ENCODE peak calls at places on chromosomes 3 and 15, in seven cellular contexts. M is heart left ventricle, O is ovary, I is brain microvascular endothelial cell, A is left ventricle myocardium inferior, V is astrocyte, G is aorta. E is an unnamed sample. For H3K36me3, the result is how much of the 10 kb centered on the place peaks cover.

GRCh38 chr3:30934208-30934550 is 39.7 kb upstream of the GADL1 start:
- DNase-seq in M (no peak), O (no peak), I (peak), A (no peak), V (peak), G (no peak), E (no peak)

GRCh38 chr15:85422607-85423006 is 42.2 kb downstream of the AKAP13 start:
- DNase-seq in M (no peak), O (no peak), I (no peak), A (no peak), V (no peak), G (no peak), E (no peak)

GRCh38 chr3:38438421-38438820 is 15.3 kb upstream of the ACVR2B start:
- DNase-seq in M (no peak), O (no peak), I (peak), A (no peak), V (peak), G (no peak), E (no peak)

GRCh38 chr3:156614642-156615511 is 59.5 kb upstream of the TIPARP start:
- DNase-seq in M (no peak), O (no peak), I (no peak), A (no peak), V (peak), G (no peak), E (no peak)

GRCh38 chr3:149547954-149548728 is 73.6 kb downstream of the TM4SF4 start:
- DNase-seq in M (peak), O (peak), I (peak), A (no peak), V (peak), G (peak), E (peak)

GRCh38 chr3:179958759-179959158 is 78.0 kb downstream of the PEX5L start:
- DNase-seq in M (no peak), O (no peak), I (no peak), A (no peak), V (no peak), G (no peak), E (no peak)

GRCh38 chr15:77123854-77124253 is 52.9 kb upstream of the TSPAN3 start:
- DNase-seq in M (no peak), O (no peak), I (no peak), A (no peak), V (no peak), G (no peak), E (no peak)

GRCh38 chr3:56762718-56763117 is 39.0 kb downstream of the ARHGEF3 start:
- DNase-seq in M (no peak), O (no peak), I (no peak), A (no peak), V (no peak), G (no peak), E (no peak)

GRCh38 chr3:58540176-58540863 is 3.3 kb upstream of the ACOX2 start:
- DNase-seq in M (no peak), O (no peak), I (no peak), A (no peak), V (no peak), G (no peak), E (no peak)

GRCh38 chr3:51354766-51355615 is 30.1 kb upstream of the MANF start:
- DNase-seq in M (no peak), O (peak), I (no peak), A (no peak), V (no peak), G (no peak), E (no peak)

GRCh38 chr15:70670680-70671079 is 92.7 kb downstream of the UACA start:
- DNase-seq in M (no peak), O (no peak), I (no peak), A (no peak), V (no peak), G (no peak), E (no peak)

GRCh38 chr3:42188365-42188764 is 77.6 kb downstream of the CCK start:
- DNase-seq in M (no peak), O (no peak), I (no peak), A (no peak), V (no peak), G (no peak), E (no peak)

GRCh38 chr15:101232677-101233076 is 19.2 kb downstream of the CHSY1 start:
- DNase-seq in M (no peak), O (no peak), I (no peak), A (no peak), V (no peak), G (no peak), E (peak)

GRCh38 chr3:86245360-86245759 is 745.6 kb downstream of the VGLL3 start:
- DNase-seq in M (no peak), O (no peak), I (no peak), A (no peak), V (no peak), G (no peak), E (no peak)

GRCh38 chr3:101070260-101071121 is 77.3 kb upstream of the ABI3BP start:
- DNase-seq in M (peak), O (peak), I (peak), A (peak), V (no peak), G (peak), E (peak)

GRCh38 chr15:45522179-45522930 is at the start of gene SLC30A4:
- DNase-seq in M (peak), O (peak), I (peak), A (peak), V (peak), G (peak), E (peak)

GRCh38 chr15:100216177-100216576 is 125.6 kb downstream of the ADAMTS17 start:
- DNase-seq in M (no peak), O (peak), I (no peak), A (no peak), V (no peak), G (no peak), E (no peak)

GRCh38 chr15:80861776-80862175 is 82.6 kb downstream of the CEMIP start:
- DNase-seq in M (peak), O (no peak), I (no peak), A (peak), V (no peak), G (peak), E (no peak)

GRCh38 chr15:75321711-75322110 is 14.2 kb upstream of the COMMD4 start:
- DNase-seq in M (no peak), O (no peak), I (no peak), A (no peak), V (no peak), G (no peak), E (no peak)

GRCh38 chr15:94064676-94065313 is 166.6 kb upstream of the MCTP2 start:
- DNase-seq in M (no peak), O (no peak), I (no peak), A (no peak), V (no peak), G (no peak), E (no peak)

GRCh38 chr15:99359760-99360159 is 108.5 kb downstream of the LRRC28 start:
- DNase-seq in M (no peak), O (no peak), I (no peak), A (no peak), V (no peak), G (no peak), E (no peak)

GRCh38 chr3:180073561-180073960 is 36.8 kb upstream of the PEX5L start:
- DNase-seq in M (no peak), O (no peak), I (no peak), A (no peak), V (peak), G (no peak), E (no peak)

GRCh38 chr3:10933021-10933420 is 59.5 kb upstream of the SLC6A1 start:
- DNase-seq in M (no peak), O (no peak), I (no peak), A (no peak), V (no peak), G (peak), E (no peak)

GRCh38 chr3:36477655-36478054 is 97.4 kb downstream of the STAC start:
- DNase-seq in M (no peak), O (no peak), I (no peak), A (no peak), V (no peak), G (no peak), E (no peak)

GRCh38 chr3:72891053-72891855 is 3.4 kb downstream of the GXYLT2 start:
- DNase-seq in M (peak), O (peak), I (peak), A (peak), V (peak), G (peak), E (no peak)

GRCh38 chr3:171407746-171408145 is 52.5 kb downstream of the TNIK start:
- DNase-seq in M (no peak), O (no peak), I (peak), A (no peak), V (peak), G (no peak), E (no peak)

GRCh38 chr3:141828487-141829284 is 47.8 kb upstream of the ATP1B3 start:
- DNase-seq in M (no peak), O (no peak), I (no peak), A (peak), V (no peak), G (no peak), E (peak)

GRCh38 chr15:52652984-52653383 is 26.2 kb downstream of the ATOSA start:
- DNase-seq in M (no peak), O (no peak), I (peak), A (no peak), V (peak), G (no peak), E (no peak)

GRCh38 chr15:100940785-100941379 is 21.7 kb downstream of the LRRK1 start:
- DNase-seq in M (no peak), O (no peak), I (no peak), A (no peak), V (no peak), G (no peak), E (no peak)

GRCh38 chr3:197023241-197023997 is 6.2 kb downstream of the MELTF start:
- DNase-seq in M (no peak), O (peak), I (no peak), A (no peak), V (no peak), G (peak), E (no peak)

GRCh38 chr15:35740761-35741160 is 194.8 kb upstream of the DPH6 start:
- DNase-seq in M (no peak), O (no peak), I (peak), A (no peak), V (peak), G (no peak), E (no peak)

GRCh38 chr3:142999881-143000280 is 1.5 kb upstream of the U2SURP start:
- DNase-seq in M (no peak), O (no peak), I (no peak), A (no peak), V (peak), G (no peak), E (no peak)
- H3K4me3 ChIP-seq in M (peak), O (no peak), I (peak), A (peak), V (peak), G (no peak), E (peak)

GRCh38 chr15:48925714-48926223 is 38.0 kb downstream of the SHC4 start:
- DNase-seq in M (no peak), O (no peak), I (peak), A (no peak), V (peak), G (no peak), E (no peak)
- H3K27ac ChIP-seq in M (no peak), O (no peak), I (peak), A (no peak), V (peak), G (no peak), E (no peak)

GRCh38 chr15:68797589-68798377 is 22.9 kb downstream of the ANP32A start:
- DNase-seq in M (no peak), O (no peak), I (no peak), A (peak), V (no peak), G (peak), E (no peak)

GRCh38 chr15:68802373-68802772 is 18.3 kb downstream of the ANP32A start:
- DNase-seq in M (no peak), O (no peak), I (no peak), A (no peak), V (no peak), G (no peak), E (no peak)

GRCh38 chr15:68798695-68799094 is 22.0 kb downstream of the ANP32A start:
- DNase-seq in M (no peak), O (no peak), I (no peak), A (no peak), V (no peak), G (no peak), E (no peak)

GRCh38 chr15:68800875-68801274 is 19.8 kb downstream of the ANP32A start:
- DNase-seq in M (no peak), O (no peak), I (no peak), A (no peak), V (no peak), G (no peak), E (no peak)

GRCh38 chr15:68801572-68802148 is 19.0 kb downstream of the ANP32A start:
- DNase-seq in M (no peak), O (no peak), I (no peak), A (no peak), V (no peak), G (no peak), E (no peak)
- H3K36me3 ChIP-seq in M (under half), O (under half), I (under half), A (under half), V (under half), G (under half), E (under half)

GRCh38 chr3:162538466-162538865 is 1041.9 kb downstream of the OTOL1 start:
- DNase-seq in M (no peak), O (no peak), I (no peak), A (no peak), V (no peak), G (no peak), E (no peak)
- H3K4me3 ChIP-seq in M (no peak), O (no peak), I (no peak), A (no peak), V (no peak), G (no peak), E (no peak)

GRCh38 chr3:45751537-45752242 is 44.6 kb downstream of the SLC6A20 start:
- DNase-seq in M (no peak), O (no peak), I (no peak), A (no peak), V (no peak), G (no peak), E (no peak)
- H3K27ac ChIP-seq in M (no peak), O (no peak), I (no peak), A (no peak), V (no peak), G (no peak), E (no peak)